ENCODE peak calls at places on chromosomes 6 and 20, in six cellular contexts. One of them, this sample, is unnamed.

GRCh38 chr20:34389206-34389953 is 26.3 kb downstream of the ITCH start:
- DNase-seq in HepG2: no peak
- DNase-seq in NT2/D1: no peak
- DNase-seq in SK-N-SH: no peak
- DNase-seq in neural progenitor cell: no peak
- DNase-seq in K562: peak
- DNase-seq in this sample: no peak

GRCh38 chr6:155418017-155418749 is 37.5 kb downstream of the NOX3 start:
- DNase-seq in HepG2: no peak
- DNase-seq in SK-N-SH: no peak
- DNase-seq in NT2/D1: no peak
- DNase-seq in K562: no peak
- DNase-seq in neural progenitor cell: peak
- DNase-seq in this sample: no peak

GRCh38 chr6:474454-475185 is 83.1 kb downstream of the IRF4 start:
- DNase-seq in K562: peak
- DNase-seq in HepG2: no peak
- DNase-seq in SK-N-SH: peak
- DNase-seq in neural progenitor cell: peak
- DNase-seq in NT2/D1: no peak
- DNase-seq in this sample: no peak

GRCh38 chr6:38173909-38174308 is 354.4 kb downstream of the ZFAND3 start:
- DNase-seq in NT2/D1: no peak
- DNase-seq in HepG2: no peak
- DNase-seq in neural progenitor cell: no peak
- DNase-seq in K562: no peak
- DNase-seq in SK-N-SH: no peak
- DNase-seq in this sample: peak

GRCh38 chr20:50034567-50035170 is 51.9 kb downstream of the SNAI1 start:
- DNase-seq in neural progenitor cell: no peak
- DNase-seq in SK-N-SH: peak
- DNase-seq in HepG2: no peak
- DNase-seq in K562: no peak
- DNase-seq in NT2/D1: no peak
- DNase-seq in this sample: no peak

GRCh38 chr20:38873050-38873581 is 53.1 kb upstream of the FAM83D start:
- DNase-seq in SK-N-SH: no peak
- DNase-seq in neural progenitor cell: no peak
- DNase-seq in NT2/D1: no peak
- DNase-seq in K562: no peak
- DNase-seq in HepG2: no peak
- DNase-seq in this sample: no peak

GRCh38 chr6:17281100-17281496 is at the start of gene RBM24:
- DNase-seq in HepG2: peak
- DNase-seq in SK-N-SH: peak
- DNase-seq in K562: peak
- DNase-seq in NT2/D1: no peak
- DNase-seq in neural progenitor cell: peak
- DNase-seq in this sample: peak

GRCh38 chr20:58393299-58393698 is 4.3 kb downstream of the VAPB start:
- DNase-seq in SK-N-SH: no peak
- DNase-seq in neural progenitor cell: no peak
- DNase-seq in HepG2: no peak
- DNase-seq in K562: no peak
- DNase-seq in NT2/D1: no peak
- DNase-seq in this sample: no peak

GRCh38 chr6:159943101-159943632 is 25.7 kb upstream of the IGF2R start:
- DNase-seq in K562: no peak
- DNase-seq in NT2/D1: no peak
- DNase-seq in neural progenitor cell: no peak
- DNase-seq in HepG2: peak
- DNase-seq in SK-N-SH: no peak
- DNase-seq in this sample: peak

GRCh38 chr6:87210979-87211378 is 55.6 kb downstream of the ZNF292 start:
- DNase-seq in SK-N-SH: no peak
- DNase-seq in K562: no peak
- DNase-seq in NT2/D1: no peak
- DNase-seq in HepG2: no peak
- DNase-seq in neural progenitor cell: no peak
- DNase-seq in this sample: no peak

GRCh38 chr6:14272111-14273085 is 154.8 kb downstream of the CD83 start:
- DNase-seq in SK-N-SH: no peak
- DNase-seq in K562: no peak
- DNase-seq in HepG2: no peak
- DNase-seq in NT2/D1: no peak
- DNase-seq in neural progenitor cell: no peak
- DNase-seq in this sample: no peak

GRCh38 chr6:57324538-57324937 is 7.1 kb downstream of the PRIM2 start:
- DNase-seq in SK-N-SH: no peak
- DNase-seq in neural progenitor cell: no peak
- DNase-seq in K562: peak
- DNase-seq in NT2/D1: no peak
- DNase-seq in HepG2: no peak
- DNase-seq in this sample: no peak

GRCh38 chr6:106084973-106085686 is 1.0 kb upstream of the PRDM1 start:
- DNase-seq in NT2/D1: no peak
- DNase-seq in HepG2: no peak
- DNase-seq in SK-N-SH: no peak
- DNase-seq in neural progenitor cell: peak
- DNase-seq in K562: no peak
- DNase-seq in this sample: no peak

GRCh38 chr20:23634985-23635767 is 2.6 kb downstream of the CST3 start:
- DNase-seq in SK-N-SH: no peak
- DNase-seq in K562: no peak
- DNase-seq in HepG2: no peak
- DNase-seq in NT2/D1: no peak
- DNase-seq in neural progenitor cell: no peak
- DNase-seq in this sample: no peak

GRCh38 chr6:15504581-15505350 is 158.1 kb downstream of the DTNBP1 start:
- DNase-seq in HepG2: peak
- DNase-seq in SK-N-SH: peak
- DNase-seq in K562: no peak
- DNase-seq in NT2/D1: no peak
- DNase-seq in neural progenitor cell: no peak
- DNase-seq in this sample: peak
- H3K9ac ChIP-seq in HepG2: peak
- H3K9ac ChIP-seq in SK-N-SH: peak
- H3K9ac ChIP-seq in K562: no peak
- H3K9ac ChIP-seq in NT2/D1: no peak
- H3K9ac ChIP-seq in neural progenitor cell: no peak
- H3K9ac ChIP-seq in this sample: peak

DNA sequence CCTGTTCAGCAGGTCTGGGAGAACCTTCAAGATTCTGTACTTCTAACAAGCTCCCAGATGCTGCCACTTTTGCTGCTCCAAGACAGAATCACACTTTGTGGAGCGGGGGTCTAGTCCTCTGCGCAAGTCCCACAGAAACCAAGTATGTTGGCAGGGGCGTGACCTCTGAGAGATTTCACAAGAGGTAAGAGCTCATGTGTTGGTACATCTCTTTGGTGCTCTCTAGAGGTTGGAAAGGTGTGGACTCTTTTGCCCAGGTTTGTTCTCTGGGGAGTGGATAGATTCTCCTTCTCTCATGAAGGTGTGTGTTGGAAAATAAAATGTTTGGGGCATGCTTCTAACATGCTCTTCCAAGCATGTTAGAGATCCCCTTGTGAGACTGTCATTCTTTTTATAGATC is 340.9 kb upstream of the IRAK1BP1 start:
- DNase-seq in SK-N-SH: no peak
- DNase-seq in K562: no peak
- DNase-seq in HepG2: peak
- DNase-seq in neural progenitor cell: no peak
- DNase-seq in NT2/D1: no peak
- DNase-seq in this sample: no peak
- H3K9ac ChIP-seq in SK-N-SH: no peak
- H3K9ac ChIP-seq in K562: no peak
- H3K9ac ChIP-seq in HepG2: no peak
- H3K9ac ChIP-seq in neural progenitor cell: no peak
- H3K9ac ChIP-seq in NT2/D1: no peak
- H3K9ac ChIP-seq in this sample: no peak

GRCh38 chr6:4510317-4510716 is 265.9 kb upstream of the CDYL start:
- DNase-seq in HepG2: no peak
- DNase-seq in NT2/D1: no peak
- DNase-seq in SK-N-SH: no peak
- DNase-seq in neural progenitor cell: no peak
- DNase-seq in K562: no peak
- DNase-seq in this sample: no peak

GRCh38 chr6:4510906-4511625 is 265.1 kb upstream of the CDYL start:
- DNase-seq in K562: no peak
- DNase-seq in NT2/D1: no peak
- DNase-seq in HepG2: no peak
- DNase-seq in neural progenitor cell: no peak
- DNase-seq in SK-N-SH: no peak
- DNase-seq in this sample: no peak

GRCh38 chr6:4512101-4512500 is 264.1 kb upstream of the CDYL start:
- DNase-seq in HepG2: no peak
- DNase-seq in K562: no peak
- DNase-seq in neural progenitor cell: no peak
- DNase-seq in NT2/D1: no peak
- DNase-seq in SK-N-SH: no peak
- DNase-seq in this sample: no peak

GRCh38 chr6:4513561-4513960 is 262.6 kb upstream of the CDYL start:
- DNase-seq in K562: no peak
- DNase-seq in HepG2: no peak
- DNase-seq in SK-N-SH: no peak
- DNase-seq in NT2/D1: no peak
- DNase-seq in neural progenitor cell: no peak
- DNase-seq in this sample: no peak

DNA sequence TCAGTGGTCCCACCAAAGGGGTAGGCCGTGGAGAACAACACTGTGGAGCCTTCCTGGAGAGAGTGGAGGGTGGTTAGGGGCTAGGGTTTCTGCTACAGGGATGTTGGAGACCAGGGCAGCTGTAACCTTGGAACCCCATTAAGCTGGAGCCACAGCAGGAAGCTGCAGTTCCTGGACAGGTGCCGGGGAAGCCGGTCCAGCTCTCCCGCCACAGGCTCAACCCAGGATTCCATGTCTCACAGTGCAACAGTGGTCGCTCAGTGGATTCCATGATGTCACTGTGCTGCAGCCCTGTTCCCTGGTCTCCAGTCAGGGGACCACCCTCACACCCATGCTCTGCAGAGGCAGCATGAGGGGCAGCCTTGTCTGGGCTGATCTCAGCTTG is 264.6 kb upstream of the CDYL start:
- DNase-seq in neural progenitor cell: no peak
- DNase-seq in K562: no peak
- DNase-seq in SK-N-SH: no peak
- DNase-seq in NT2/D1: no peak
- DNase-seq in HepG2: no peak
- DNase-seq in this sample: no peak
- H3K9ac ChIP-seq in neural progenitor cell: no peak
- H3K9ac ChIP-seq in K562: no peak
- H3K9ac ChIP-seq in SK-N-SH: no peak
- H3K9ac ChIP-seq in NT2/D1: no peak
- H3K9ac ChIP-seq in HepG2: no peak
- H3K9ac ChIP-seq in this sample: no peak

DNA sequence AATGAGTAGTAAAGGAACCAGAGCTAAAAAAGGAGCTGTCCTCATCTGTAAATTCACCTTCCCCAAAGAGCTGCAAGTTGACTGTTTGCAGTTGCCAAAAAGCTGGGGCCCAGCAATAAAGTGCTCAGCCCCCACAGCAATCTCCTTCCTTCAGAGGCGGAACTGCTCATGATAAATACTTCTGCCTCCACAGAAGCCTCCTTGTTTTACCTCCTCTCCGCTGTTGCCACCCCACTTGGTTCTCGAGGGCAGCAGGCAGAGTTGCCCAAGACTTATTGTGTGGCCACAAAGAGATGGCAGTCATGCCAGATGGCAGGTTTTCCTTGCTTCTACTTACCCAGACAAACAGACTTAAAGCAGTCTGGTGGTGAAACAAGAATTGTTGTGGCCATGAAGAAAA is 66.3 kb downstream of the SLX4IP start:
- DNase-seq in NT2/D1: no peak
- DNase-seq in SK-N-SH: no peak
- DNase-seq in K562: peak
- DNase-seq in HepG2: no peak
- DNase-seq in neural progenitor cell: no peak
- DNase-seq in this sample: no peak
- H3K9ac ChIP-seq in NT2/D1: no peak
- H3K9ac ChIP-seq in SK-N-SH: no peak
- H3K9ac ChIP-seq in K562: peak
- H3K9ac ChIP-seq in HepG2: no peak
- H3K9ac ChIP-seq in neural progenitor cell: no peak
- H3K9ac ChIP-seq in this sample: no peak

GRCh38 chr20:64254571-64255360 is 782 bp upstream of the PCMTD2 start:
- DNase-seq in neural progenitor cell: no peak
- DNase-seq in SK-N-SH: no peak
- DNase-seq in K562: no peak
- DNase-seq in NT2/D1: peak
- DNase-seq in HepG2: no peak
- DNase-seq in this sample: no peak
- H3K9ac ChIP-seq in neural progenitor cell: no peak
- H3K9ac ChIP-seq in SK-N-SH: peak
- H3K9ac ChIP-seq in K562: peak
- H3K9ac ChIP-seq in NT2/D1: peak
- H3K9ac ChIP-seq in HepG2: peak
- H3K9ac ChIP-seq in this sample: peak

GRCh38 chr20:19519461-19519860 is 238.6 kb upstream of the RIN2 start:
- DNase-seq in K562: no peak
- DNase-seq in SK-N-SH: no peak
- DNase-seq in HepG2: no peak
- DNase-seq in neural progenitor cell: no peak
- DNase-seq in NT2/D1: no peak
- DNase-seq in this sample: no peak

GRCh38 chr20:19512886-19513285 is 245.2 kb upstream of the RIN2 start:
- DNase-seq in SK-N-SH: no peak
- DNase-seq in K562: no peak
- DNase-seq in neural progenitor cell: peak
- DNase-seq in HepG2: no peak
- DNase-seq in NT2/D1: no peak
- DNase-seq in this sample: no peak

GRCh38 chr20:19520261-19520660 is 237.8 kb upstream of the RIN2 start:
- DNase-seq in SK-N-SH: no peak
- DNase-seq in K562: no peak
- DNase-seq in neural progenitor cell: no peak
- DNase-seq in HepG2: no peak
- DNase-seq in NT2/D1: no peak
- DNase-seq in this sample: no peak

GRCh38 chr20:19510626-19511025 is 247.4 kb upstream of the RIN2 start:
- DNase-seq in NT2/D1: no peak
- DNase-seq in neural progenitor cell: no peak
- DNase-seq in SK-N-SH: no peak
- DNase-seq in HepG2: no peak
- DNase-seq in K562: peak
- DNase-seq in this sample: no peak

GRCh38 chr20:19515074-19515473 is 243.0 kb upstream of the RIN2 start:
- DNase-seq in NT2/D1: no peak
- DNase-seq in HepG2: no peak
- DNase-seq in K562: no peak
- DNase-seq in SK-N-SH: no peak
- DNase-seq in neural progenitor cell: no peak
- DNase-seq in this sample: no peak
- H3K9ac ChIP-seq in NT2/D1: no peak
- H3K9ac ChIP-seq in HepG2: no peak
- H3K9ac ChIP-seq in K562: no peak
- H3K9ac ChIP-seq in SK-N-SH: no peak
- H3K9ac ChIP-seq in neural progenitor cell: no peak
- H3K9ac ChIP-seq in this sample: no peak